ENCODE peak calls at places on chromosomes 7 and 10, in eight cellular contexts. G is HepG2, A is Panc1, M is K562, T is GM23338, X is prostate gland, S is HCT116, W is breast epithelium. Y is an unnamed sample.

GRCh38 chr7:25124485-25125136 is 449 bp downstream of the CYCS start:
- DNase-seq in G (no peak), A (no peak), M (peak; percentile 28), T (no peak), X (no peak), S (no peak), W (peak; percentile 22), Y (peak; percentile 69)

GRCh38 chr10:124491105-124491504 is 29.5 kb downstream of the LHPP start:
- DNase-seq in G (no peak), A (no peak), M (no peak), T (no peak), X (no peak), S (no peak), W (no peak), Y (no peak)

GRCh38 chr7:78063758-78064157 is 265.2 kb downstream of the PHTF2 start:
- DNase-seq in G (no peak), A (no peak), M (no peak), T (no peak), X (no peak), S (no peak), W (no peak), Y (no peak)

GRCh38 chr10:78177431-78178185 is 143.9 kb downstream of the RPS24 start:
- DNase-seq in G (no peak), A (no peak), M (no peak), T (no peak), X (no peak), S (no peak), W (no peak), Y (no peak)

GRCh38 chr7:119594956-119595355 is 678.0 kb upstream of the KCND2 start:
- DNase-seq in G (no peak), A (no peak), M (no peak), T (peak; percentile 69), X (no peak), S (no peak), W (no peak), Y (no peak)

GRCh38 chr10:79376751-79377556 is 29.7 kb downstream of the PPIF start:
- DNase-seq in G (no peak), A (no peak), M (no peak), T (no peak), X (no peak), S (no peak), W (no peak), Y (peak; percentile 44)

GRCh38 chr7:134932707-134933370 is 53.5 kb upstream of the AGBL3 start:
- DNase-seq in G (no peak), A (no peak), M (no peak), T (no peak), X (no peak), S (no peak), W (no peak), Y (no peak)

GRCh38 chr10:61869772-61870520 is 31.6 kb upstream of the ARID5B start:
- DNase-seq in G (no peak), A (no peak), M (no peak), T (no peak), X (no peak), S (no peak), W (no peak), Y (no peak)

GRCh38 chr7:55335151-55335550 is 30.0 kb upstream of the LANCL2 start:
- DNase-seq in G (no peak), A (no peak), M (no peak), T (no peak), X (no peak), S (no peak), W (no peak), Y (no peak)

GRCh38 chr7:21401944-21402343 is 25.9 kb upstream of the SP4 start:
- DNase-seq in G (no peak), A (no peak), M (no peak), T (no peak), X (no peak), S (no peak), W (no peak), Y (no peak)

GRCh38 chr10:24465124-24465874 is 256.4 kb downstream of the KIAA1217 start:
- DNase-seq in G (no peak), A (no peak), M (no peak), T (no peak), X (peak; percentile 70), S (no peak), W (peak; percentile 90), Y (no peak)

GRCh38 chr7:56078196-56078595 is 14.1 kb downstream of the SUMF2 start:
- DNase-seq in G (no peak), A (no peak), M (peak; percentile 11), T (no peak), X (no peak), S (no peak), W (no peak), Y (peak; percentile 64)

GRCh38 chr7:117873933-117874530 is 791 bp upstream of the CTTNBP2 start:
- DNase-seq in G (no peak), A (no peak), M (no peak), T (no peak), X (no peak), S (no peak), W (no peak), Y (no peak)

GRCh38 chr7:70098905-70099672 is 500.8 kb downstream of the AUTS2 start:
- DNase-seq in G (no peak), A (no peak), M (no peak), T (no peak), X (no peak), S (no peak), W (no peak), Y (no peak)

GRCh38 chr7:97601941-97602457 is 129.9 kb upstream of the TAC1 start:
- DNase-seq in G (no peak), A (no peak), M (no peak), T (no peak), X (no peak), S (no peak), W (no peak), Y (no peak)

GRCh38 chr7:155284496-155285274 is 13.0 kb upstream of the INSIG1 start:
- DNase-seq in G (no peak), A (no peak), M (no peak), T (no peak), X (no peak), S (no peak), W (no peak), Y (peak; percentile 44)

GRCh38 chr10:100122780-100123179 is 41.1 kb upstream of the CPN1 start:
- DNase-seq in G (no peak), A (no peak), M (no peak), T (no peak), X (no peak), S (no peak), W (no peak), Y (no peak)

GRCh38 chr7:14954035-14954434 is 51.5 kb upstream of the DGKB start:
- DNase-seq in G (no peak), A (no peak), M (no peak), T (peak; percentile 63), X (no peak), S (no peak), W (no peak), Y (no peak)

GRCh38 chr10:43226851-43227845 is 39.7 kb downstream of the RASGEF1A start:
- DNase-seq in G (no peak), A (no peak), M (no peak), T (no peak), X (no peak), S (no peak), W (no peak), Y (no peak)

GRCh38 chr7:22581099-22581498 is 81.1 kb upstream of the STEAP1B start:
- DNase-seq in G (no peak), A (no peak), M (no peak), T (no peak), X (no peak), S (no peak), W (no peak), Y (no peak)

GRCh38 chr7:22584179-22584578 is 84.2 kb upstream of the STEAP1B start:
- DNase-seq in G (no peak), A (no peak), M (no peak), T (no peak), X (no peak), S (no peak), W (no peak), Y (no peak)

GRCh38 chr7:22579961-22580360 is 80.0 kb upstream of the STEAP1B start:
- DNase-seq in G (no peak), A (no peak), M (no peak), T (no peak), X (no peak), S (no peak), W (no peak), Y (no peak)

GRCh38 chr7:22586101-22586805 is 86.3 kb upstream of the STEAP1B start:
- DNase-seq in G (no peak), A (no peak), M (no peak), T (no peak), X (no peak), S (no peak), W (no peak), Y (no peak)

GRCh38 chr7:22582860-22583640 is 83.1 kb upstream of the STEAP1B start:
- DNase-seq in G (no peak), A (peak; percentile 67), M (no peak), T (peak; percentile 77), X (peak; percentile 53), S (no peak), W (peak; percentile 62), Y (no peak)
- TF ChIP-seq POLR2AphosphoS5 in G (no peak), A (no peak), M (no peak), T (no peak), X (peak; percentile 51), S (no peak), W (no peak), Y (no peak)

GRCh38 chr7:47333959-47334358 is 248.0 kb downstream of the TNS3 start:
- DNase-seq in G (no peak), A (no peak), M (no peak), T (no peak), X (no peak), S (no peak), W (no peak), Y (peak; percentile 20)
- H3K4me1 ChIP-seq in G (peaks cover 3% of the 10 kb centered on the region), A (peaks cover 27% of the 10 kb centered on the region), M (no peaks in the 10 kb centered on the region), T (peaks cover 29% of the 10 kb centered on the region), X (no peaks in the 10 kb centered on the region), S (no peaks in the 10 kb centered on the region), W (no peaks in the 10 kb centered on the region), Y (peaks cover 25% of the 10 kb centered on the region)

GRCh38 chr10:104350146-104350635 is 3.4 kb upstream of the CFAP58 start:
- DNase-seq in G (peak; percentile 66), A (no peak), M (no peak), T (peak; percentile 81), X (peak; percentile 34), S (peak; percentile 70), W (no peak), Y (no peak)
- TF ChIP-seq POLR2AphosphoS5 in G (no peak), A (no peak), M (no peak), T (no peak), X (peak; percentile 55), S (peak; percentile 6), W (no peak), Y (no peak)

GRCh38 chr7:137966636-137967142 is 35.2 kb downstream of the CREB3L2 start:
- DNase-seq in G (no peak), A (no peak), M (no peak), T (no peak), X (no peak), S (no peak), W (no peak), Y (no peak)

GRCh38 chr7:137968890-137969289 is 33.0 kb downstream of the CREB3L2 start:
- DNase-seq in G (no peak), A (no peak), M (no peak), T (no peak), X (no peak), S (no peak), W (no peak), Y (no peak)

GRCh38 chr7:137970263-137970975 is 31.5 kb downstream of the CREB3L2 start:
- DNase-seq in G (no peak), A (no peak), M (no peak), T (no peak), X (peak; percentile 75), S (no peak), W (peak; percentile 92), Y (peak; percentile 80)

GRCh38 chr7:137967143-137968018 is 34.5 kb downstream of the CREB3L2 start:
- DNase-seq in G (peak; percentile 84), A (no peak), M (peak; percentile 87), T (peak; percentile 41), X (no peak), S (no peak), W (no peak), Y (no peak)

GRCh38 chr7:137969828-137970227 is 32.1 kb downstream of the CREB3L2 start:
- DNase-seq in G (no peak), A (no peak), M (no peak), T (no peak), X (no peak), S (no peak), W (no peak), Y (no peak)
- H3K4me1 ChIP-seq in G (peaks cover 100% of the 10 kb centered on the region), A (peaks cover 7% of the 10 kb centered on the region), M (peaks cover 33% of the 10 kb centered on the region), T (peaks cover 14% of the 10 kb centered on the region), X (peaks cover 6% of the 10 kb centered on the region), S (peaks cover 9% of the 10 kb centered on the region), W (peaks cover 12% of the 10 kb centered on the region), Y (peaks cover 41% of the 10 kb centered on the region)

Y was measured in suprapubic skin.